ENCODE peak calls at places on chromosomes 2 and 18, in seven cellular contexts. I is neural progenitor cell; Y is psoas muscle; D is CD8-positive, alpha-beta memory T cell; W is transverse colon; E is upper lobe of right lung; V is Panc1. N is an unnamed sample. For H3K9me3, the result is how much of the 10 kb centered on the place peaks cover.

GRCh38 chr2:118994172-118994700 is 52.2 kb downstream of the MARCO start:
- DNase-seq in I (no peak), Y (no peak), D (no peak), W (no peak), E (no peak), V (no peak), N (no peak)

GRCh38 chr2:33068261-33068660 is 121.5 kb downstream of the LTBP1 start:
- DNase-seq in I (no peak), Y (no peak), D (no peak), W (no peak), E (no peak), V (peak), N (no peak)

GRCh38 chr2:48249093-48249492 is 280.9 kb upstream of the STON1 start:
- DNase-seq in I (no peak), Y (no peak), D (no peak), W (no peak), E (no peak), V (peak), N (no peak)

GRCh38 chr2:175605989-175606841 is 395.9 kb downstream of the LNPK start:
- DNase-seq in I (no peak), Y (no peak), D (no peak), W (no peak), E (no peak), V (no peak), N (no peak)

GRCh38 chr18:60935046-60935445 is 398.2 kb upstream of the CDH20 start:
- DNase-seq in I (no peak), Y (no peak), D (no peak), W (no peak), E (no peak), V (no peak), N (no peak)

GRCh38 chr2:73494031-73494430 is 108.4 kb downstream of the ALMS1 start:
- DNase-seq in I (no peak), Y (no peak), D (no peak), W (no peak), E (no peak), V (no peak), N (no peak)

GRCh38 chr2:76008001-76008702 is 297.4 kb upstream of the GCFC2 start:
- DNase-seq in I (peak), Y (no peak), D (no peak), W (peak), E (peak), V (no peak), N (no peak)

GRCh38 chr2:44708646-44709000 is 232.9 kb upstream of the SIX3 start:
- DNase-seq in I (no peak), Y (no peak), D (no peak), W (no peak), E (no peak), V (no peak), N (no peak)

GRCh38 chr18:46917108-46917807 is at the start of the genes KATNAL2 and PIAS2:
- DNase-seq in I (peak), Y (peak), D (peak), W (peak), E (peak), V (no peak), N (peak)

GRCh38 chr18:55088561-55088960 is 129.3 kb upstream of the CCDC68 start:
- DNase-seq in I (no peak), Y (no peak), D (no peak), W (no peak), E (no peak), V (no peak), N (no peak)

GRCh38 chr2:196821195-196821594 is 12.0 kb upstream of the C2orf66 start:
- DNase-seq in I (no peak), Y (no peak), D (no peak), W (no peak), E (no peak), V (no peak), N (no peak)

GRCh38 chr2:176534798-176535479 is 265.7 kb downstream of the MTX2 start:
- DNase-seq in I (no peak), Y (no peak), D (no peak), W (no peak), E (no peak), V (no peak), N (no peak)

GRCh38 chr2:134372141-134372540 is 118.3 kb downstream of the MGAT5 start:
- DNase-seq in I (no peak), Y (no peak), D (no peak), W (no peak), E (no peak), V (no peak), N (no peak)

GRCh38 chr2:68740184-68740914 is 5.7 kb downstream of the ARHGAP25 start:
- DNase-seq in I (no peak), Y (no peak), D (no peak), W (no peak), E (no peak), V (no peak), N (no peak)

GRCh38 chr2:9373047-9373446 is 50.3 kb downstream of the ITGB1BP1 start:
- DNase-seq in I (no peak), Y (no peak), D (no peak), W (no peak), E (peak), V (no peak), N (no peak)

GRCh38 chr2:3635171-3636008 is 22.6 kb upstream of the ALLC start:
- DNase-seq in I (no peak), Y (peak), D (no peak), W (no peak), E (peak), V (no peak), N (no peak)

GRCh38 chr2:64952113-64952895 is 36.9 kb upstream of the SLC1A4 start:
- DNase-seq in I (no peak), Y (no peak), D (no peak), W (no peak), E (no peak), V (no peak), N (no peak)

GRCh38 chr2:197675711-197676188 is 363 bp upstream of the RFTN2 start:
- DNase-seq in I (peak), Y (no peak), D (no peak), W (no peak), E (no peak), V (no peak), N (no peak)

GRCh38 chr2:207282916-207283315 is 117.2 kb upstream of the KLF7 start:
- DNase-seq in I (no peak), Y (no peak), D (no peak), W (no peak), E (no peak), V (no peak), N (no peak)

GRCh38 chr2:24972315-24972958 is 682 bp upstream of the DNAJC27 start:
- DNase-seq in I (peak), Y (peak), D (peak), W (peak), E (no peak), V (no peak), N (peak)

GRCh38 chr2:172282944-172283343 is 144.4 kb upstream of the ITGA6 start:
- DNase-seq in I (no peak), Y (no peak), D (no peak), W (no peak), E (no peak), V (no peak), N (no peak)

GRCh38 chr2:216546646-216547403 is 48.2 kb downstream of the RPL37A start:
- DNase-seq in I (no peak), Y (no peak), D (no peak), W (no peak), E (no peak), V (no peak), N (no peak)

GRCh38 chr18:74840492-74841167 is 243.0 kb downstream of the ZNF407 start:
- DNase-seq in I (no peak), Y (no peak), D (no peak), W (no peak), E (no peak), V (peak), N (no peak)

GRCh38 chr2:5227062-5227699 is 465.0 kb upstream of the SOX11 start:
- DNase-seq in I (no peak), Y (no peak), D (no peak), W (no peak), E (no peak), V (no peak), N (no peak)

GRCh38 chr18:8389391-8390340 is 219.6 kb upstream of the RAB12 start:
- DNase-seq in I (peak), Y (peak), D (no peak), W (peak), E (peak), V (peak), N (peak)

GRCh38 chr2:19860022-19860421 is 41.8 kb downstream of the TTC32 start:
- DNase-seq in I (no peak), Y (peak), D (no peak), W (no peak), E (no peak), V (no peak), N (peak)

GRCh38 chr2:38108907-38109731 is 33.2 kb upstream of the CYP1B1 start:
- DNase-seq in I (no peak), Y (no peak), D (no peak), W (no peak), E (no peak), V (no peak), N (no peak)

GRCh38 chr2:97707428-97708380 is 5.7 kb upstream of the ZAP70 start:
- DNase-seq in I (no peak), Y (no peak), D (no peak), W (peak), E (peak), V (no peak), N (no peak)

GRCh38 chr2:32291746-32292145 is 14.0 kb downstream of the YIPF4 start:
- DNase-seq in I (no peak), Y (no peak), D (no peak), W (no peak), E (no peak), V (no peak), N (no peak)

GRCh38 chr2:158797963-158798700 is 3.0 kb downstream of the DAPL1 start:
- DNase-seq in I (no peak), Y (no peak), D (no peak), W (no peak), E (no peak), V (no peak), N (no peak)

GRCh38 chr18:76476665-76477561 is 18.1 kb downstream of the ZNF516 start:
- DNase-seq in I (no peak), Y (no peak), D (no peak), W (no peak), E (no peak), V (no peak), N (no peak)

GRCh38 chr18:77005651-77006195 is 126.9 kb downstream of the MBP start:
- DNase-seq in I (no peak), Y (no peak), D (no peak), W (no peak), E (peak), V (no peak), N (no peak)

GRCh38 chr2:138207531-138207930 is 243.3 kb downstream of the HNMT start:
- DNase-seq in I (no peak), Y (no peak), D (no peak), W (no peak), E (no peak), V (no peak), N (no peak)

GRCh38 chr2:227365833-227366232 is 13.3 kb downstream of the TM4SF20 start:
- DNase-seq in I (no peak), Y (no peak), D (no peak), W (no peak), E (no peak), V (no peak), N (no peak)

GRCh38 chr2:85183481-85183880 is 50.3 kb downstream of the TCF7L1 start:
- DNase-seq in I (no peak), Y (no peak), D (no peak), W (no peak), E (no peak), V (no peak), N (no peak)

GRCh38 chr18:78903436-78904178 is 76.0 kb upstream of the SALL3 start:
- DNase-seq in I (no peak), Y (no peak), D (no peak), W (no peak), E (peak), V (no peak), N (no peak)
- H3K9me3 ChIP-seq in I (under half), Y (under half), D (under half), W (under half), E (under half), V (under half), N (under half)

GRCh38 chr2:171084128-171084527 is 76.6 kb downstream of the TLK1 start:
- DNase-seq in I (peak), Y (no peak), D (no peak), W (no peak), E (no peak), V (no peak), N (no peak)
- H3K27ac ChIP-seq in I (peak), Y (no peak), D (no peak), W (peak), E (no peak), V (no peak), N (no peak)

DNA sequence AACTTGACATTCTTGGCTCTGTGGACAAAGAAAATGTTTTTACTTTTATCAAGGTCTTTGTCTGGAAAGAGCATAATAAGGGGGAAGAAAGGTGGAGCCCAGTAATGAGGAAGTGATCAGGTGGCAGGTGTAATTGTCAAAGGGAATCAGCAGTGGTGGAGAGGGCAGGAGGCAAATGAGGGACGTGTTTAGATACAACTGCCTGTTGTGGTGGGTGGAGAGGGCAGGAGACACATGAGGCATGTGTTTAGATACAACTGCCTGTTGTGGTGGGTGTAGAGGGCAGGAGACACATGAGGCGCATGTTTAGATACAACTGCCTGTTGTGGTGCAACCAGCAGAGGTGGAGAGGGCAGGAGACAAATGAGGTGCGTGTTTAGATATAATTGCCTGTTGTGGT is 173.0 kb downstream of the ANKRD30B start:
- DNase-seq in I (no peak), Y (no peak), D (no peak), W (peak), E (no peak), V (no peak), N (no peak)
- H3K9me3 ChIP-seq in I (under half), Y (under half), D (under half), W (under half), E (under half), V (under half), N (under half)

DNA sequence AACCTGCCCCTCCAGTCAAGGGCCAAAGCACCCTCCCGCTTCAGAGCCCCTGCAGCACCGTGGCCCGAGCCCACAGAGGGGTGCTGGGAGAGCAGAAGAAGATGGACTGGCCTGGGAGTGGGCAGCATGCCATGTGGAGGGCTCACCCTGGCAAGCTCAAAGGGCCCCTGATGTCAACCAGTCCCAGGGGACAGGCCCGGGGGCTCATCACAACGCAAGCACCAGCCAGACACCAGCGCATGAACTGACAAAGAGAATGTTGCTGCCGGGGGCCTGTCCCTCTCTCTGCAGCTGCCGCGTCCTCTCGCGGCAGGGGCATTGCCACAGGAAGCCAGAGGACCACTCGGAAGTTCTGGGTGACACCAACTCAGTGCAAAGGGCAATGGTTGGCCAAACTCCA is 30.3 kb upstream of the BIN1 start:
- DNase-seq in I (no peak), Y (no peak), D (no peak), W (no peak), E (no peak), V (no peak), N (no peak)
- H3K27ac ChIP-seq in I (no peak), Y (no peak), D (no peak), W (no peak), E (no peak), V (no peak), N (no peak)

GRCh38 chr2:151032741-151033152 is 228.9 kb downstream of the RBM43 start:
- DNase-seq in I (no peak), Y (no peak), D (no peak), W (no peak), E (no peak), V (no peak), N (no peak)
- H3K9me3 ChIP-seq in I (under half), Y (under half), D (under half), W (under half), E (under half), V (under half), N (under half)

DNA sequence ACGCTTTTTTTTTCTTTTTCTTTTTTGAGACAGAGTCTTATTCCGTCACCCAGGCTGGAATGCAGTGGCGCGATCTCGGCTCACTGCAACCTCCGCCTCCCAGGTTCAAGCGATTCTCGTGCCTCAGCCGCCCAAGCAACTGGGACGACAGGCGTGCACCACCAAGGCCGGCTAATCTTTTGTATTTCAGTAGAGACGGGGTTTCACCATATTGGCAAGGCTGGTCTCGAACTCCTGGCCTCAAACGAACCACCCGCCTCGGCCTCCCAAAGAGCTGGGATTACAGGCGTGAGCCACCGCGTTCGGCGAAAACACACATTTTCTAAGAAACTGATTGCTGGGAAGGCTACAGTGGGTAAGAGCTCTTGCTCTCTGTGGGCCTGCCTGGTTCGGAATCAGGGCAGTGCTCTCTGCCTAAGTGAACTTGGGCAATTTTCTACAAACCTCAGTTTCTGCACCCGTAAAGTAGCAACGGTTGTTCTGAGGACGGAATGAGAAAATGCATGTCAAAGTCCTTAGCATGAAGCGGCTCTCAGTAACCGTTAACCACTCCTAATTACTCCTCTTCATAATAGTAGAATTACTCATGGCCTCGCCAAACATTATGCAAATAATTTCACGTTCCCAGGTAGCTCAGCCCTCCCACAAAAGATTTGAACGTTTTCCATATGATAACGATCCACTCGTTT is 1.0 kb upstream of the PMAIP1 start:
- DNase-seq in I (no peak), Y (no peak), D (no peak), W (no peak), E (no peak), V (no peak), N (no peak)
- H3K27ac ChIP-seq in I (no peak), Y (no peak), D (peak), W (peak), E (peak), V (peak), N (peak)